ENCODE peak calls at places on chromosomes 5 and 9, in nine cellular contexts. One of them, this sample, is unnamed.

GRCh38 chr5:170057311-170057710 is 48.4 kb upstream of the FOXI1 start:
- DNase-seq in left ventricle myocardium inferior: no peak
- DNase-seq in cardiac fibroblast: no peak
- DNase-seq in hepatocyte: no peak
- DNase-seq in fibroblast of the aortic adventitia: no peak
- DNase-seq in breast epithelium: no peak
- DNase-seq in SK-N-SH: no peak
- DNase-seq in kidney epithelial cell: no peak
- DNase-seq in lower lobe of right lung: peak
- DNase-seq in this sample: peak

GRCh38 chr5:176922817-176923216 is 23.7 kb upstream of the HK3 start:
- DNase-seq in hepatocyte: no peak
- DNase-seq in fibroblast of the aortic adventitia: no peak
- DNase-seq in cardiac fibroblast: no peak
- DNase-seq in kidney epithelial cell: no peak
- DNase-seq in lower lobe of right lung: no peak
- DNase-seq in breast epithelium: no peak
- DNase-seq in SK-N-SH: no peak
- DNase-seq in left ventricle myocardium inferior: no peak
- DNase-seq in this sample: no peak

GRCh38 chr5:56829137-56829536 is 13.8 kb downstream of the MAP3K1 start:
- DNase-seq in cardiac fibroblast: no peak
- DNase-seq in SK-N-SH: no peak
- DNase-seq in breast epithelium: no peak
- DNase-seq in kidney epithelial cell: peak
- DNase-seq in left ventricle myocardium inferior: no peak
- DNase-seq in fibroblast of the aortic adventitia: no peak
- DNase-seq in hepatocyte: no peak
- DNase-seq in lower lobe of right lung: no peak
- DNase-seq in this sample: peak

GRCh38 chr5:176653401-176653800 is 6.1 kb downstream of the TSPAN17 start:
- DNase-seq in fibroblast of the aortic adventitia: peak
- DNase-seq in hepatocyte: no peak
- DNase-seq in cardiac fibroblast: no peak
- DNase-seq in lower lobe of right lung: no peak
- DNase-seq in left ventricle myocardium inferior: no peak
- DNase-seq in breast epithelium: no peak
- DNase-seq in SK-N-SH: no peak
- DNase-seq in kidney epithelial cell: no peak
- DNase-seq in this sample: no peak

GRCh38 chr5:142426129-142426641 is 101.4 kb upstream of the SPRY4 start:
- DNase-seq in hepatocyte: no peak
- DNase-seq in fibroblast of the aortic adventitia: no peak
- DNase-seq in lower lobe of right lung: no peak
- DNase-seq in SK-N-SH: no peak
- DNase-seq in kidney epithelial cell: no peak
- DNase-seq in left ventricle myocardium inferior: peak
- DNase-seq in cardiac fibroblast: no peak
- DNase-seq in breast epithelium: peak
- DNase-seq in this sample: no peak

GRCh38 chr9:137053944-137054931 is at the start of gene ENTPD2:
- DNase-seq in hepatocyte: peak
- DNase-seq in left ventricle myocardium inferior: no peak
- DNase-seq in fibroblast of the aortic adventitia: no peak
- DNase-seq in lower lobe of right lung: peak
- DNase-seq in breast epithelium: no peak
- DNase-seq in kidney epithelial cell: no peak
- DNase-seq in cardiac fibroblast: no peak
- DNase-seq in SK-N-SH: no peak
- DNase-seq in this sample: peak

GRCh38 chr9:98610196-98610595 is 98.5 kb downstream of the GABBR2 start:
- DNase-seq in SK-N-SH: no peak
- DNase-seq in cardiac fibroblast: peak
- DNase-seq in breast epithelium: no peak
- DNase-seq in hepatocyte: no peak
- DNase-seq in fibroblast of the aortic adventitia: no peak
- DNase-seq in lower lobe of right lung: no peak
- DNase-seq in kidney epithelial cell: no peak
- DNase-seq in left ventricle myocardium inferior: no peak
- DNase-seq in this sample: no peak

GRCh38 chr5:29085142-29085541 is 2046.8 kb upstream of the CDH9 start:
- DNase-seq in SK-N-SH: no peak
- DNase-seq in lower lobe of right lung: no peak
- DNase-seq in kidney epithelial cell: no peak
- DNase-seq in breast epithelium: no peak
- DNase-seq in hepatocyte: peak
- DNase-seq in left ventricle myocardium inferior: no peak
- DNase-seq in fibroblast of the aortic adventitia: no peak
- DNase-seq in cardiac fibroblast: no peak
- DNase-seq in this sample: no peak

GRCh38 chr9:3541206-3541605 is 15.4 kb upstream of the RFX3 start:
- DNase-seq in cardiac fibroblast: no peak
- DNase-seq in left ventricle myocardium inferior: no peak
- DNase-seq in kidney epithelial cell: no peak
- DNase-seq in lower lobe of right lung: no peak
- DNase-seq in hepatocyte: no peak
- DNase-seq in fibroblast of the aortic adventitia: no peak
- DNase-seq in SK-N-SH: no peak
- DNase-seq in breast epithelium: no peak
- DNase-seq in this sample: no peak

GRCh38 chr5:9149988-9150387 is 395.9 kb downstream of the SEMA5A start:
- DNase-seq in left ventricle myocardium inferior: no peak
- DNase-seq in cardiac fibroblast: no peak
- DNase-seq in lower lobe of right lung: no peak
- DNase-seq in hepatocyte: no peak
- DNase-seq in fibroblast of the aortic adventitia: peak
- DNase-seq in kidney epithelial cell: peak
- DNase-seq in SK-N-SH: no peak
- DNase-seq in breast epithelium: no peak
- DNase-seq in this sample: peak

GRCh38 chr5:125372694-125373621 is 626.5 kb upstream of the ZNF608 start:
- DNase-seq in left ventricle myocardium inferior: no peak
- DNase-seq in cardiac fibroblast: peak
- DNase-seq in SK-N-SH: peak
- DNase-seq in breast epithelium: no peak
- DNase-seq in fibroblast of the aortic adventitia: peak
- DNase-seq in kidney epithelial cell: peak
- DNase-seq in hepatocyte: peak
- DNase-seq in lower lobe of right lung: no peak
- DNase-seq in this sample: no peak

GRCh38 chr9:90175865-90176264 is 466.8 kb downstream of the DIRAS2 start:
- DNase-seq in breast epithelium: no peak
- DNase-seq in fibroblast of the aortic adventitia: no peak
- DNase-seq in lower lobe of right lung: no peak
- DNase-seq in kidney epithelial cell: no peak
- DNase-seq in SK-N-SH: no peak
- DNase-seq in hepatocyte: no peak
- DNase-seq in cardiac fibroblast: no peak
- DNase-seq in left ventricle myocardium inferior: no peak
- DNase-seq in this sample: no peak

GRCh38 chr9:105007143-105007542 is 79.2 kb upstream of the ABCA1 start:
- DNase-seq in breast epithelium: no peak
- DNase-seq in SK-N-SH: no peak
- DNase-seq in lower lobe of right lung: peak
- DNase-seq in kidney epithelial cell: peak
- DNase-seq in left ventricle myocardium inferior: no peak
- DNase-seq in cardiac fibroblast: peak
- DNase-seq in fibroblast of the aortic adventitia: peak
- DNase-seq in hepatocyte: peak
- DNase-seq in this sample: peak

GRCh38 chr9:35272989-35273388 is 111.2 kb downstream of the UNC13B start:
- DNase-seq in hepatocyte: no peak
- DNase-seq in breast epithelium: no peak
- DNase-seq in fibroblast of the aortic adventitia: peak
- DNase-seq in kidney epithelial cell: peak
- DNase-seq in SK-N-SH: no peak
- DNase-seq in cardiac fibroblast: peak
- DNase-seq in lower lobe of right lung: no peak
- DNase-seq in left ventricle myocardium inferior: no peak
- DNase-seq in this sample: no peak

GRCh38 chr9:92989561-92989960 is 42.2 kb downstream of the FGD3 start:
- DNase-seq in cardiac fibroblast: no peak
- DNase-seq in hepatocyte: no peak
- DNase-seq in breast epithelium: no peak
- DNase-seq in fibroblast of the aortic adventitia: no peak
- DNase-seq in kidney epithelial cell: no peak
- DNase-seq in lower lobe of right lung: no peak
- DNase-seq in SK-N-SH: no peak
- DNase-seq in left ventricle myocardium inferior: no peak
- DNase-seq in this sample: no peak

GRCh38 chr5:158414780-158415179 is 555.8 kb upstream of the CLINT1 start:
- DNase-seq in lower lobe of right lung: no peak
- DNase-seq in left ventricle myocardium inferior: no peak
- DNase-seq in SK-N-SH: no peak
- DNase-seq in cardiac fibroblast: peak
- DNase-seq in hepatocyte: no peak
- DNase-seq in breast epithelium: no peak
- DNase-seq in kidney epithelial cell: peak
- DNase-seq in fibroblast of the aortic adventitia: peak
- DNase-seq in this sample: peak

GRCh38 chr5:53039855-53040254 is 50.7 kb downstream of the ITGA2 start:
- DNase-seq in fibroblast of the aortic adventitia: no peak
- DNase-seq in cardiac fibroblast: no peak
- DNase-seq in SK-N-SH: no peak
- DNase-seq in kidney epithelial cell: no peak
- DNase-seq in hepatocyte: no peak
- DNase-seq in lower lobe of right lung: no peak
- DNase-seq in left ventricle myocardium inferior: no peak
- DNase-seq in breast epithelium: no peak
- DNase-seq in this sample: no peak

GRCh38 chr5:143118222-143118621 is 285.3 kb downstream of the NR3C1 start:
- DNase-seq in left ventricle myocardium inferior: no peak
- DNase-seq in breast epithelium: no peak
- DNase-seq in cardiac fibroblast: no peak
- DNase-seq in hepatocyte: no peak
- DNase-seq in kidney epithelial cell: no peak
- DNase-seq in SK-N-SH: no peak
- DNase-seq in lower lobe of right lung: peak
- DNase-seq in fibroblast of the aortic adventitia: no peak
- DNase-seq in this sample: no peak

GRCh38 chr5:130476325-130476724 is 572.1 kb downstream of the CHSY3 start:
- DNase-seq in hepatocyte: peak
- DNase-seq in breast epithelium: no peak
- DNase-seq in cardiac fibroblast: no peak
- DNase-seq in left ventricle myocardium inferior: no peak
- DNase-seq in fibroblast of the aortic adventitia: no peak
- DNase-seq in SK-N-SH: no peak
- DNase-seq in lower lobe of right lung: no peak
- DNase-seq in kidney epithelial cell: no peak
- DNase-seq in this sample: no peak

GRCh38 chr5:173315495-173316352 is 12.5 kb downstream of the STC2 start:
- DNase-seq in lower lobe of right lung: no peak
- DNase-seq in kidney epithelial cell: peak
- DNase-seq in fibroblast of the aortic adventitia: peak
- DNase-seq in left ventricle myocardium inferior: no peak
- DNase-seq in cardiac fibroblast: peak
- DNase-seq in SK-N-SH: peak
- DNase-seq in hepatocyte: peak
- DNase-seq in breast epithelium: peak
- DNase-seq in this sample: peak

GRCh38 chr5:75049581-75050274 is 2.6 kb downstream of the GCNT4 start:
- DNase-seq in breast epithelium: no peak
- DNase-seq in kidney epithelial cell: no peak
- DNase-seq in cardiac fibroblast: peak
- DNase-seq in hepatocyte: peak
- DNase-seq in lower lobe of right lung: peak
- DNase-seq in left ventricle myocardium inferior: peak
- DNase-seq in SK-N-SH: peak
- DNase-seq in fibroblast of the aortic adventitia: peak
- DNase-seq in this sample: peak

GRCh38 chr9:89815903-89816573 is 211.2 kb downstream of the GADD45G start:
- DNase-seq in fibroblast of the aortic adventitia: no peak
- DNase-seq in left ventricle myocardium inferior: peak
- DNase-seq in kidney epithelial cell: no peak
- DNase-seq in breast epithelium: no peak
- DNase-seq in cardiac fibroblast: no peak
- DNase-seq in hepatocyte: no peak
- DNase-seq in SK-N-SH: no peak
- DNase-seq in lower lobe of right lung: no peak
- DNase-seq in this sample: no peak

GRCh38 chr5:180090769-180091546 is 19.4 kb upstream of the RNF130 start:
- DNase-seq in cardiac fibroblast: peak
- DNase-seq in kidney epithelial cell: no peak
- DNase-seq in hepatocyte: peak
- DNase-seq in SK-N-SH: no peak
- DNase-seq in lower lobe of right lung: no peak
- DNase-seq in breast epithelium: no peak
- DNase-seq in fibroblast of the aortic adventitia: peak
- DNase-seq in left ventricle myocardium inferior: no peak
- DNase-seq in this sample: peak
- TF ChIP-seq CTCF in cardiac fibroblast: peak
- TF ChIP-seq CTCF in kidney epithelial cell: peak
- TF ChIP-seq CTCF in hepatocyte: peak
- TF ChIP-seq CTCF in SK-N-SH: peak
- TF ChIP-seq CTCF in lower lobe of right lung: no peak
- TF ChIP-seq CTCF in breast epithelium: no peak
- TF ChIP-seq CTCF in fibroblast of the aortic adventitia: peak
- TF ChIP-seq CTCF in left ventricle myocardium inferior: no peak
- TF ChIP-seq CTCF in this sample: peak

GRCh38 chr5:72529383-72529782 is 22.2 kb upstream of the ZNF366 start:
- DNase-seq in hepatocyte: no peak
- DNase-seq in kidney epithelial cell: no peak
- DNase-seq in lower lobe of right lung: no peak
- DNase-seq in left ventricle myocardium inferior: no peak
- DNase-seq in breast epithelium: no peak
- DNase-seq in cardiac fibroblast: no peak
- DNase-seq in fibroblast of the aortic adventitia: no peak
- DNase-seq in SK-N-SH: no peak
- DNase-seq in this sample: no peak
- TF ChIP-seq CTCF in hepatocyte: no peak
- TF ChIP-seq CTCF in kidney epithelial cell: no peak
- TF ChIP-seq CTCF in lower lobe of right lung: no peak
- TF ChIP-seq CTCF in left ventricle myocardium inferior: no peak
- TF ChIP-seq CTCF in breast epithelium: no peak
- TF ChIP-seq CTCF in cardiac fibroblast: no peak
- TF ChIP-seq CTCF in fibroblast of the aortic adventitia: no peak
- TF ChIP-seq CTCF in SK-N-SH: no peak
- TF ChIP-seq CTCF in this sample: no peak

GRCh38 chr5:129377504-129377903 is 82.6 kb upstream of the ADAMTS19 start:
- DNase-seq in left ventricle myocardium inferior: no peak
- DNase-seq in fibroblast of the aortic adventitia: no peak
- DNase-seq in SK-N-SH: no peak
- DNase-seq in breast epithelium: no peak
- DNase-seq in lower lobe of right lung: no peak
- DNase-seq in hepatocyte: peak
- DNase-seq in kidney epithelial cell: no peak
- DNase-seq in cardiac fibroblast: no peak
- DNase-seq in this sample: peak
- TF ChIP-seq CTCF in left ventricle myocardium inferior: no peak
- TF ChIP-seq CTCF in fibroblast of the aortic adventitia: no peak
- TF ChIP-seq CTCF in SK-N-SH: no peak
- TF ChIP-seq CTCF in breast epithelium: no peak
- TF ChIP-seq CTCF in lower lobe of right lung: no peak
- TF ChIP-seq CTCF in hepatocyte: no peak
- TF ChIP-seq CTCF in kidney epithelial cell: no peak
- TF ChIP-seq CTCF in cardiac fibroblast: no peak
- TF ChIP-seq CTCF in this sample: no peak

DNA sequence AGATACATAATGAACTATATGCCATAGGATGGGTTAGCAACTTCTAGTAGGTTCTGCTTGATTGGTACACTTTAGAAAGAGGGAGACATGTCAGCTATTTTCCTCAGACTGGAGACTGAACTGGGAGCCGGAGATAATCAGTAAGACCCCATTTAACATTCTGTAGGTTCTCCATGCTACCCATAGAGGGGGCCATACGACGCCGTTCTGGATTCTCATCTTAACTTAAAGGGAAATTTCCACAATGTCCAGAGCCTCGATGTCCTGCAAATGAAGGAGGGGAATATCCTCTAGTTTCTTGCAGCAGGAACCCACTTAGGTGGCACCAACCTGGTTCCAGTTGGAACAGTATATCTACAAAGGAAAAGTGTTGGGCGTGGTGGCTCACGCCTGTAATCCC is 22.3 kb upstream of the NPM1 start:
- DNase-seq in SK-N-SH: no peak
- DNase-seq in breast epithelium: no peak
- DNase-seq in kidney epithelial cell: no peak
- DNase-seq in hepatocyte: no peak
- DNase-seq in fibroblast of the aortic adventitia: peak
- DNase-seq in left ventricle myocardium inferior: no peak
- DNase-seq in cardiac fibroblast: peak
- DNase-seq in lower lobe of right lung: no peak
- DNase-seq in this sample: no peak
- TF ChIP-seq CTCF in SK-N-SH: peak
- TF ChIP-seq CTCF in breast epithelium: no peak
- TF ChIP-seq CTCF in kidney epithelial cell: peak
- TF ChIP-seq CTCF in hepatocyte: peak
- TF ChIP-seq CTCF in fibroblast of the aortic adventitia: peak
- TF ChIP-seq CTCF in left ventricle myocardium inferior: peak
- TF ChIP-seq CTCF in cardiac fibroblast: peak
- TF ChIP-seq CTCF in lower lobe of right lung: no peak
- TF ChIP-seq CTCF in this sample: no peak